ENCODE peak calls at places on chromosomes 7 and 10, in seven cellular contexts. W is K562, B is esophagus squamous epithelium, O is right lobe of liver, G is ovary, E is transverse colon, R is adrenal gland. H is an unnamed sample.

GRCh38 chr10:20391629-20392028 is 505.5 kb downstream of the NEBL start:
- DNase-seq in W (no peak), B (no peak), O (no peak), G (no peak), E (no peak), R (no peak), H (no peak)

GRCh38 chr10:69709366-69709941 is 79.4 kb downstream of the FAM241B start:
- DNase-seq in W (no peak), B (no peak), O (no peak), G (no peak), E (no peak), R (no peak), H (no peak)

GRCh38 chr10:17006631-17007161 is 122.9 kb downstream of the CUBN start:
- DNase-seq in W (no peak), B (no peak), O (no peak), G (no peak), E (no peak), R (peak; percentile 33), H (no peak)

GRCh38 chr10:4267084-4267774 is 482.2 kb upstream of the KLF6 start:
- DNase-seq in W (no peak), B (no peak), O (no peak), G (no peak), E (peak; percentile 34), R (no peak), H (no peak)

GRCh38 chr7:34750636-34751035 is 92.6 kb downstream of the NPSR1 start:
- DNase-seq in W (no peak), B (no peak), O (no peak), G (no peak), E (no peak), R (no peak), H (no peak)

GRCh38 chr10:52573347-52573746 is 199.2 kb downstream of the MBL2 start:
- DNase-seq in W (no peak), B (no peak), O (no peak), G (no peak), E (no peak), R (no peak), H (no peak)

GRCh38 chr7:21526007-21526406 is 16.8 kb upstream of the DNAH11 start:
- DNase-seq in W (peak; percentile 18), B (no peak), O (no peak), G (no peak), E (no peak), R (no peak), H (no peak)

GRCh38 chr7:66265566-66265965 is 60.4 kb downstream of the TPST1 start:
- DNase-seq in W (peak; percentile 34), B (no peak), O (no peak), G (no peak), E (no peak), R (no peak), H (no peak)

GRCh38 chr10:26486985-26487850 is 49.1 kb downstream of the APBB1IP start:
- DNase-seq in W (no peak), B (no peak), O (peak; percentile 64), G (no peak), E (peak; percentile 17), R (peak; percentile 54), H (peak; percentile 35)

GRCh38 chr7:142542938-142543337 is 206.3 kb upstream of the PRSS1 start:
- DNase-seq in W (no peak), B (no peak), O (no peak), G (no peak), E (no peak), R (no peak), H (no peak)

GRCh38 chr10:47241946-47242900 is 57.8 kb upstream of the GDF10 start:
- DNase-seq in W (no peak), B (no peak), O (peak; percentile 15), G (no peak), E (peak; percentile 2), R (no peak), H (no peak)

GRCh38 chr10:132408367-132408781 is 11.4 kb downstream of the PWWP2B start:
- DNase-seq in W (no peak), B (no peak), O (no peak), G (peak; percentile 66), E (peak; percentile 65), R (peak; percentile 76), H (no peak)

GRCh38 chr10:98168147-98168546 is 33.7 kb downstream of the R3HCC1L start:
- DNase-seq in W (no peak), B (no peak), O (no peak), G (no peak), E (no peak), R (no peak), H (no peak)

GRCh38 chr7:65239707-65240352 is 133.8 kb upstream of the ZNF92 start:
- DNase-seq in W (no peak), B (no peak), O (no peak), G (no peak), E (no peak), R (peak; percentile 55), H (no peak)

GRCh38 chr7:129858490-129858889 is 94.3 kb downstream of the UBE2H start:
- DNase-seq in W (no peak), B (no peak), O (no peak), G (no peak), E (no peak), R (no peak), H (no peak)

GRCh38 chr10:7484456-7485266 is 73.8 kb upstream of the SFMBT2 start:
- DNase-seq in W (no peak), B (no peak), O (no peak), G (no peak), E (peak; percentile 40), R (no peak), H (no peak)
- TF ChIP-seq POLR2A in W (no peak), B (no peak), O (no peak), G (no peak), E (no peak), R (no peak), H (no peak)

DNA sequence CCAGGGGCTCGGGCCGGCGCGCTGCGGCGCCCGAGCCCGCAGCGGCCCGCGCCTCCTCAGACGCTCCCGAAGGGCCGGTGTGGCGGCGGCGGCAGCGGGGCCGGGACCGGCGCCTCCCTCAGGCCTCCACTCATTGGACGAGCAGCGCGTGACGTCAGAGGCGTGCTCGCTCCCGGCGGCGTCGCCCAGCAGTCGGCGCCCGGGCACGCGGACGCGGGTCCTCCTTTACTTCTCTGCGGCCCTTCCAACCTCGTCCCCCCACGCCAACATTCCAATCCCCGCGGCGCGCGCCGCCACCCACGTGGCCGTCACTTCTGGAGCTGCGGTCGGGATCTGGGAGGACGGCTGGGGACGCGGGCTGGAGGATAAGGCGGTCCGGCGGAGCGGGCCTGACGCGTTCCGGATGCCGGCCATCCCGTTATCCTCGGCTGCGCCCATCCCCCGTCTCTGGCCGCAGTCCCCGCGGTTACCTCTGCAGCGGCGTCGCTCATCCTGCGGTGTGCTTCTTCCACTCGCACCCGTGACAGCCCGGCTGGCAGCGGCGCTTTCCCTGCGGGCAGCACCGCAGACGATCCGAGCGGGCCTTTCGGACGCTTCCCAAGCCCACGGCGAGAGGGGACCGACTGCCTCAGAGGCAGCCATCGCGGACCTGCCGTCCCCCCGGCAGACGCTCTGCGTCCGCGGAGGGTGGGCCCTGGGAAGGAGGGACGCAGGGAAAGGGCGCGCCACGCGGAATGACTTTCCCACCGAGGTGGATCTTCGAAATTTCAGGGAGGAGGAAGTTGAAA is at the start of gene PDZD8:
- DNase-seq in W (peak; percentile 92), B (peak; percentile 65), O (peak; percentile 97), G (peak; percentile 98), E (peak; percentile 95), R (peak; percentile 95), H (peak; percentile 86)
- TF ChIP-seq POLR2A in W (peak; percentile 71), B (peak; percentile 94), O (peak; percentile 99), G (peak; percentile 87), E (peak; percentile 69), R (peak; percentile 93), H (peak; percentile 82)

GRCh38 chr10:101587725-101588614 is at the start of the genes DPCD and POLL:
- DNase-seq in W (peak; percentile 95), B (peak; percentile 84), O (peak; percentile 98), G (peak; percentile 98), E (peak; percentile 97), R (peak; percentile 98), H (peak; percentile 93)
- TF ChIP-seq POLR2A in W (peak; percentile 68), B (peak; percentile 38), O (no peak), G (peak; percentile 27), E (no peak), R (no peak), H (peak; percentile 51)

GRCh38 chr7:135756191-135756590 is 7.6 kb upstream of the FAM180A start:
- DNase-seq in W (no peak), B (no peak), O (no peak), G (no peak), E (no peak), R (no peak), H (no peak)

GRCh38 chr7:135759537-135759936 is 10.9 kb upstream of the FAM180A start:
- DNase-seq in W (no peak), B (no peak), O (no peak), G (no peak), E (no peak), R (no peak), H (no peak)

GRCh38 chr7:135758531-135758932 is 9.9 kb upstream of the FAM180A start:
- DNase-seq in W (no peak), B (no peak), O (no peak), G (peak; percentile 56), E (no peak), R (no peak), H (no peak)

GRCh38 chr7:135755351-135755753 is 6.7 kb upstream of the FAM180A start:
- DNase-seq in W (no peak), B (no peak), O (no peak), G (no peak), E (no peak), R (no peak), H (no peak)

DNA sequence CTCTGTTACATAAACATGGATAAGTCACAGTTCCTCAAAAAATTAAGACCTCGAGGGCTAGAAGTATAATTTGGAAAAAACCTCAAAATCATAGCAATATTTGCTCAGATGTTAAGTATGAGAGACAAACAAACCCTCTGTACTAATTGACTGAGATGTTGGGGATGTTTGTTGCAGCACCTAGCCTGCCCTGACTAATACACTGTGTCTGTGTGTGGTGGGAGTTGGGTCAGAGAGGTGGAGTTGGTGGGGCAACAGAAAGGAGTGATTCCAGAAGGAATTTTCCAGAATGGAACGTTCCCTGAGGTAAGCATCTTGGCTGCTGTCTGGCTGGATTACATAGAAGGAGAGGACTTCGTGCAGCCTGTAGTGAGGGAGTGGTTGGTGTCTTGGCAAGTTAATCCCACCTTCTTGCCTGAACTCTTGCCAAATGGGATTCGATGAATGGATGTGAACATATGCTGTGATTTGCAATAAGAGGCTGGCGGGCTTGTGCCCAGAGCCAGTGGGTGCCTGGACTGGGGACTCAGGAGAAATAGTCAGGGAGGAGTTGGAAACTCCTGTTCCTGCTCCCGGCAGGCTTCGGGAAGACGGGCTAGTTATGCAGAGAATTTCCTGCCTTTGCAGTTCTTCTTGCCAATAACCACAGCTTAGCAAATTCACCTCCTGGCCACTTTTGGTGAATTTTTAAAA is 9.3 kb upstream of the FAM180A start:
- DNase-seq in W (no peak), B (no peak), O (no peak), G (peak; percentile 60), E (no peak), R (no peak), H (no peak)
- TF ChIP-seq POLR2A in W (no peak), B (no peak), O (no peak), G (no peak), E (no peak), R (no peak), H (no peak)

H was measured in H54.